ENCODE peak calls at places on chromosomes 7 and 10, in four cellular contexts. One of them, this sample, is unnamed.

GRCh38 chr10:8206882-8207281 is 152.4 kb downstream of the GATA3 start:
- DNase-seq in AG04449: no peak
- DNase-seq in fibroblast of lung: no peak
- DNase-seq in upper lobe of right lung: no peak
- DNase-seq in this sample: no peak

GRCh38 chr10:43060291-43060690 is 16.6 kb upstream of the RET start:
- DNase-seq in upper lobe of right lung: no peak
- DNase-seq in AG04449: no peak
- DNase-seq in fibroblast of lung: no peak
- DNase-seq in this sample: no peak

GRCh38 chr7:12490105-12490688 is 80.3 kb upstream of the SCIN start:
- DNase-seq in upper lobe of right lung: no peak
- DNase-seq in fibroblast of lung: peak; percentile 42
- DNase-seq in AG04449: no peak
- DNase-seq in this sample: peak; percentile 22

GRCh38 chr7:55593515-55594318 is 21.4 kb upstream of the VOPP1 start:
- DNase-seq in AG04449: no peak
- DNase-seq in upper lobe of right lung: peak; percentile 82
- DNase-seq in fibroblast of lung: peak; percentile 31
- DNase-seq in this sample: peak; percentile 79

GRCh38 chr7:147483634-147484292 is 1106.8 kb upstream of the C7orf33 start:
- DNase-seq in fibroblast of lung: peak; percentile 21
- DNase-seq in upper lobe of right lung: no peak
- DNase-seq in AG04449: no peak
- DNase-seq in this sample: no peak

GRCh38 chr7:45068236-45069023 is 20.3 kb downstream of the NACAD start:
- DNase-seq in AG04449: no peak
- DNase-seq in upper lobe of right lung: no peak
- DNase-seq in fibroblast of lung: no peak
- DNase-seq in this sample: no peak

GRCh38 chr7:114047889-114048288 is 129.1 kb upstream of the PPP1R3A start:
- DNase-seq in AG04449: no peak
- DNase-seq in upper lobe of right lung: no peak
- DNase-seq in fibroblast of lung: peak; percentile 77
- DNase-seq in this sample: no peak

GRCh38 chr7:149468208-149468607 is 7.3 kb upstream of the ZNF777 start:
- DNase-seq in upper lobe of right lung: no peak
- DNase-seq in fibroblast of lung: peak; percentile 32
- DNase-seq in AG04449: no peak
- DNase-seq in this sample: no peak

GRCh38 chr10:126798649-126799048 is 106.6 kb upstream of the DOCK1 start:
- DNase-seq in upper lobe of right lung: no peak
- DNase-seq in AG04449: no peak
- DNase-seq in fibroblast of lung: no peak
- DNase-seq in this sample: no peak

GRCh38 chr7:117759950-117760640 is 113.1 kb downstream of the CTTNBP2 start:
- DNase-seq in upper lobe of right lung: no peak
- DNase-seq in fibroblast of lung: peak; percentile 97
- DNase-seq in AG04449: no peak
- DNase-seq in this sample: no peak

GRCh38 chr10:101066146-101066889 is 4.5 kb downstream of the KAZALD1 start:
- DNase-seq in fibroblast of lung: peak; percentile 59
- DNase-seq in upper lobe of right lung: peak; percentile 92
- DNase-seq in AG04449: no peak
- DNase-seq in this sample: peak; percentile 81

GRCh38 chr10:7488418-7488829 is 77.6 kb upstream of the SFMBT2 start:
- DNase-seq in AG04449: no peak
- DNase-seq in upper lobe of right lung: no peak
- DNase-seq in fibroblast of lung: peak; percentile 23
- DNase-seq in this sample: no peak

DNA sequence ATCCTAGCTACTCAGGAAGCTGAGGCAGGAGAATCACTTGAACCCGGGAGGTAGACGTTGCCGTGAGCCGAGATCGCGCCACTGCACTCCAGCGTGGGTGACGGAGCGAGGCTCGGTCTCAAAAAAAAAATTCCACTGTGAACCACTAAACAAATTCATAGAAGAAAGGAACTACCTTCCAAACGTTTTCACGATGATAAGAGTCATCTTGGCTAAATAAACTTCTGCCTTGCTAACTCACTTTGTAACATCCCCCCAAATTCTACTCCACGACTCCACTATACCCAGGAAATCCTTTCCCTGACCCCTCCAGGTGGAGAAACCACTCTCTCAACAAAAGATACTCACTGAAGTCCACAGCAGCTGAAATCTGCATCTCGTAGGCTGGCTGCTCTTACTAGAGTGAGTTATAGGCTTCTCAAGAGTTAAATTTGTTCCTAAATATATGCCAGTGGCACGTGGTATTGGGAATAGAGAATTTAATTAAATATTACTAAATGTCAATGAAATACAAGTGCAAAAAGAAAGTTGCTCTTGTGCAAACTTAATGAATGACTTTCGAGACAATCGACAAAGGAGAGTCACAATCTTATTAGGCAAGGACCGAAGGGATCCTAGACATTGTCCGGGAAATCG is 1.6 kb upstream of the GTF2I start:
- DNase-seq in fibroblast of lung: no peak
- DNase-seq in AG04449: no peak
- DNase-seq in upper lobe of right lung: no peak
- DNase-seq in this sample: no peak
- TF ChIP-seq CTCF in fibroblast of lung: no peak
- TF ChIP-seq CTCF in AG04449: no peak
- TF ChIP-seq CTCF in upper lobe of right lung: no peak
- TF ChIP-seq CTCF in this sample: no peak

GRCh38 chr7:33215992-33216391 is 86.6 kb downstream of the BBS9 start:
- DNase-seq in AG04449: no peak
- DNase-seq in upper lobe of right lung: no peak
- DNase-seq in fibroblast of lung: no peak
- DNase-seq in this sample: no peak
- TF ChIP-seq CTCF in AG04449: no peak
- TF ChIP-seq CTCF in upper lobe of right lung: no peak
- TF ChIP-seq CTCF in fibroblast of lung: no peak
- TF ChIP-seq CTCF in this sample: no peak

GRCh38 chr10:117226813-117227451 is 14.0 kb upstream of the SLC18A2 start:
- DNase-seq in AG04449: no peak
- DNase-seq in fibroblast of lung: no peak
- DNase-seq in upper lobe of right lung: no peak
- DNase-seq in this sample: peak; percentile 53
- TF ChIP-seq CTCF in AG04449: peak; percentile 34
- TF ChIP-seq CTCF in fibroblast of lung: peak; percentile 50
- TF ChIP-seq CTCF in upper lobe of right lung: peak; percentile 40
- TF ChIP-seq CTCF in this sample: peak; percentile 50

GRCh38 chr7:5420841-5421625 is 2.6 kb downstream of the TNRC18 start:
- DNase-seq in upper lobe of right lung: peak; percentile 77
- DNase-seq in AG04449: no peak
- DNase-seq in fibroblast of lung: peak; percentile 20
- DNase-seq in this sample: peak; percentile 53
- TF ChIP-seq CTCF in upper lobe of right lung: no peak
- TF ChIP-seq CTCF in AG04449: no peak
- TF ChIP-seq CTCF in fibroblast of lung: no peak
- TF ChIP-seq CTCF in this sample: no peak

GRCh38 chr10:17201165-17202013 is at the start of gene TRDMT1:
- DNase-seq in upper lobe of right lung: peak; percentile 94
- DNase-seq in AG04449: no peak
- DNase-seq in fibroblast of lung: peak; percentile 94
- DNase-seq in this sample: peak; percentile 84
- TF ChIP-seq CTCF in upper lobe of right lung: no peak
- TF ChIP-seq CTCF in AG04449: no peak
- TF ChIP-seq CTCF in fibroblast of lung: no peak
- TF ChIP-seq CTCF in this sample: no peak

GRCh38 chr7:100684534-100685042 is 9.5 kb downstream of the GIGYF1 start:
- DNase-seq in upper lobe of right lung: no peak
- DNase-seq in AG04449: no peak
- DNase-seq in fibroblast of lung: no peak
- DNase-seq in this sample: peak; percentile 17
- TF ChIP-seq CTCF in upper lobe of right lung: no peak
- TF ChIP-seq CTCF in AG04449: no peak
- TF ChIP-seq CTCF in fibroblast of lung: no peak
- TF ChIP-seq CTCF in this sample: no peak

GRCh38 chr7:2384354-2385243 is 18.8 kb upstream of the CHST12 start:
- DNase-seq in upper lobe of right lung: no peak
- DNase-seq in fibroblast of lung: no peak
- DNase-seq in AG04449: no peak
- DNase-seq in this sample: no peak
- TF ChIP-seq CTCF in upper lobe of right lung: no peak
- TF ChIP-seq CTCF in fibroblast of lung: no peak
- TF ChIP-seq CTCF in AG04449: peak; percentile 25
- TF ChIP-seq CTCF in this sample: no peak

This sample was measured in GM13976.